ENCODE peak calls at places on chromosomes 6 and 20, in five cellular contexts. One of them, this sample, is unnamed.

GRCh38 chr6:167549187-167549586 is 224.3 kb downstream of the TTLL2 start:
- DNase-seq in colonic mucosa: no peak
- DNase-seq in suprapubic skin: no peak
- DNase-seq in AG04450: no peak
- DNase-seq in heart left ventricle: no peak
- DNase-seq in this sample: no peak

GRCh38 chr6:7262037-7262461 is 51.0 kb downstream of the SSR1 start:
- DNase-seq in colonic mucosa: peak; percentile 68
- DNase-seq in suprapubic skin: no peak
- DNase-seq in AG04450: no peak
- DNase-seq in heart left ventricle: no peak
- DNase-seq in this sample: no peak

GRCh38 chr6:30683137-30683979 is 3.1 kb downstream of the PPP1R18 start:
- DNase-seq in colonic mucosa: no peak
- DNase-seq in suprapubic skin: no peak
- DNase-seq in AG04450: no peak
- DNase-seq in heart left ventricle: peak; percentile 60
- DNase-seq in this sample: no peak

GRCh38 chr20:33666293-33667244 is at the start of gene ACTL10:
- DNase-seq in colonic mucosa: peak; percentile 99
- DNase-seq in suprapubic skin: peak; percentile 98
- DNase-seq in AG04450: peak; percentile 95
- DNase-seq in heart left ventricle: peak; percentile 99
- DNase-seq in this sample: peak; percentile 85

GRCh38 chr6:10416516-10416862 is 1.6 kb upstream of the TFAP2A start:
- DNase-seq in colonic mucosa: no peak
- DNase-seq in suprapubic skin: no peak
- DNase-seq in AG04450: no peak
- DNase-seq in heart left ventricle: no peak
- DNase-seq in this sample: no peak

GRCh38 chr20:47315339-47315662 is 41.2 kb downstream of the ZMYND8 start:
- DNase-seq in colonic mucosa: no peak
- DNase-seq in suprapubic skin: no peak
- DNase-seq in AG04450: no peak
- DNase-seq in heart left ventricle: no peak
- DNase-seq in this sample: no peak

GRCh38 chr6:49321673-49322072 is 141.4 kb downstream of the MMUT start:
- DNase-seq in colonic mucosa: no peak
- DNase-seq in suprapubic skin: no peak
- DNase-seq in AG04450: no peak
- DNase-seq in heart left ventricle: no peak
- DNase-seq in this sample: no peak

GRCh38 chr6:93894521-93894920 is 475.2 kb upstream of the EPHA7 start:
- DNase-seq in colonic mucosa: no peak
- DNase-seq in suprapubic skin: no peak
- DNase-seq in AG04450: no peak
- DNase-seq in heart left ventricle: no peak
- DNase-seq in this sample: no peak

GRCh38 chr6:152981989-152982767 is 663 bp downstream of the FBXO5 start:
- DNase-seq in colonic mucosa: peak; percentile 44
- DNase-seq in suprapubic skin: peak; percentile 72
- DNase-seq in AG04450: no peak
- DNase-seq in heart left ventricle: no peak
- DNase-seq in this sample: no peak

GRCh38 chr6:152984387-152984872 is 1.6 kb upstream of the FBXO5 start:
- DNase-seq in colonic mucosa: no peak
- DNase-seq in suprapubic skin: no peak
- DNase-seq in AG04450: no peak
- DNase-seq in heart left ventricle: no peak
- DNase-seq in this sample: no peak

GRCh38 chr6:152983637-152984386 is 971 bp upstream of the FBXO5 start:
- DNase-seq in colonic mucosa: peak; percentile 89
- DNase-seq in suprapubic skin: peak; percentile 96
- DNase-seq in AG04450: peak; percentile 29
- DNase-seq in heart left ventricle: peak; percentile 96
- DNase-seq in this sample: no peak

GRCh38 chr6:152981219-152981618 is 1.6 kb downstream of the FBXO5 start:
- DNase-seq in colonic mucosa: no peak
- DNase-seq in suprapubic skin: no peak
- DNase-seq in AG04450: no peak
- DNase-seq in heart left ventricle: no peak
- DNase-seq in this sample: no peak

DNA sequence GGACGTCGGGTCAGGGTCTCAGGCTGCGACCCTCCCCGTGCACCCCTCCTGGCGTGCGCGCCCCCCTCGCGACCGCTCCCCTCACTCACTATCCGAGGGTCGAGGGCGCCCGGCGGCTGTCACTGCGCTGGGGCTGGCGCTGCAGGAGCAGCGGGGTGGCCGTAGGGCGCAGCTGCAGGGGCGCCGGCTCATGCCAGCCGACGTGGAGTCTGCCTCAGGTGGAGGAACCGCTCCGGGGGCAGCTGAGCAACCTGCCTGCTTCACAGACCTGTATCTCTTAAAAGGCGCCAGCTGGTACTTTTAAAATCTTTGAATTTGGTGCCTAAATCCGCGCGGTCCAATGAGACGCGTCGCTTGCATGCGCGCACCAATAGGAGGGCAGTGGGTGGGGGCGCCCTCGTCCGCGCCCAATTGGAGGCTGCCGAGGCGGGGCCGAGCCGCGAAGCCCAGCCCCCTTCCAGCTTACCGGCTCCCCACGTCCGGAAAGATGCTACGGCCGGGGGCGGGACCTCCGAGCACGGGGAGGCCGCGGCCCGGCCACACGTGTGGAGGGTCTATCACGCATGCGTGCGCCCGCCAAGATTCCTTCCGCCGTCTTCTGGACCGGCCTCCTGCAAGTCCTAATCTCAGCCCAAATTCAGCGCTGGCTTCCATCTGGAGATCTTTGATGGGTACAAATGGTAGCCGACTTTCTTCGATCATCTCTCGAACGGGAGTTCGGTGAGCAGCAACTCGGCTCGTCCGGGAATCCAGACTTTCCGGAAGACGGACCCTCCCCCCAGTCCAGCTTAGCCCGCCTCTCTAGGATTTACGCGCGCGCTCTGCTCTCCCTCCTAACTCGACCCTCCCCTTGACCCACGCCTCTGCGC is at the start of gene FBXO5:
- DNase-seq in colonic mucosa: peak; percentile 97
- DNase-seq in suprapubic skin: peak; percentile 97
- DNase-seq in AG04450: peak; percentile 94
- DNase-seq in heart left ventricle: peak; percentile 99
- DNase-seq in this sample: peak; percentile 55
- H3K4me3 ChIP-seq in colonic mucosa: peak within 1 kb of the TSS; percentile 97
- H3K4me3 ChIP-seq in suprapubic skin: peak within 1 kb of the TSS; percentile 83
- H3K4me3 ChIP-seq in AG04450: peak within 1 kb of the TSS; percentile 92
- H3K4me3 ChIP-seq in heart left ventricle: peak within 1 kb of the TSS; percentile 69
- H3K4me3 ChIP-seq in this sample: peak within 1 kb of the TSS; percentile 88

GRCh38 chr6:46773201-46773855 is 19.9 kb upstream of the MEP1A start:
- DNase-seq in colonic mucosa: no peak
- DNase-seq in suprapubic skin: no peak
- DNase-seq in AG04450: no peak
- DNase-seq in heart left ventricle: no peak
- DNase-seq in this sample: no peak
- H3K4me3 ChIP-seq in colonic mucosa: no peak overlapping the region
- H3K4me3 ChIP-seq in suprapubic skin: no peak overlapping the region
- H3K4me3 ChIP-seq in AG04450: no peak overlapping the region
- H3K4me3 ChIP-seq in heart left ventricle: no peak overlapping the region
- H3K4me3 ChIP-seq in this sample: no peak overlapping the region

GRCh38 chr6:18215436-18215835 is 48.9 kb downstream of the DEK start:
- DNase-seq in colonic mucosa: no peak
- DNase-seq in suprapubic skin: no peak
- DNase-seq in AG04450: no peak
- DNase-seq in heart left ventricle: no peak
- DNase-seq in this sample: no peak

GRCh38 chr6:18218233-18218632 is 46.1 kb downstream of the DEK start:
- DNase-seq in colonic mucosa: no peak
- DNase-seq in suprapubic skin: no peak
- DNase-seq in AG04450: no peak
- DNase-seq in heart left ventricle: no peak
- DNase-seq in this sample: no peak

GRCh38 chr6:18214003-18214402 is 50.3 kb downstream of the DEK start:
- DNase-seq in colonic mucosa: no peak
- DNase-seq in suprapubic skin: no peak
- DNase-seq in AG04450: no peak
- DNase-seq in heart left ventricle: no peak
- DNase-seq in this sample: no peak

GRCh38 chr6:18213439-18213838 is 50.9 kb downstream of the DEK start:
- DNase-seq in colonic mucosa: no peak
- DNase-seq in suprapubic skin: no peak
- DNase-seq in AG04450: no peak
- DNase-seq in heart left ventricle: no peak
- DNase-seq in this sample: no peak

DNA sequence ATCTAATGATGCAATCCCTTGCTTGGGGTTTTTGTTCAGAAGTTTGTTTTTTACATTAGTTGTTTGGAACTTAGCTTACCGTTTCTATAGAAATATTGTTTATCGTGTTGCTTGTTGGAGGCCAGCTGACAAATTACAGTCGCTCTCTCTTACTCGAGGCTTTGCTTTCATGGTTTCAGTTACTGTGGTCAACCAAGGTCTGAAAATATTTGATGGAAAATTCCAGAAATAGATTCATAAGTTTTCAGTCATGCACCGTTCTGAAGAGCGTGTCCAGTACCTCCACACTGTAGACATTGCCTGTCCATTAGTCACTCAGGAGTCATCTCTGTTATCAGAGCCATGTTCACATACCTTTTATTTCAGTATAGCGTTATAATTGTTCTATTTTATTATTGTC is 47.9 kb downstream of the DEK start:
- DNase-seq in colonic mucosa: no peak
- DNase-seq in suprapubic skin: no peak
- DNase-seq in AG04450: peak; percentile 26
- DNase-seq in heart left ventricle: no peak
- DNase-seq in this sample: no peak
- H3K4me3 ChIP-seq in colonic mucosa: no peak overlapping the region
- H3K4me3 ChIP-seq in suprapubic skin: no peak overlapping the region
- H3K4me3 ChIP-seq in AG04450: no peak overlapping the region
- H3K4me3 ChIP-seq in heart left ventricle: no peak overlapping the region
- H3K4me3 ChIP-seq in this sample: no peak overlapping the region

DNA sequence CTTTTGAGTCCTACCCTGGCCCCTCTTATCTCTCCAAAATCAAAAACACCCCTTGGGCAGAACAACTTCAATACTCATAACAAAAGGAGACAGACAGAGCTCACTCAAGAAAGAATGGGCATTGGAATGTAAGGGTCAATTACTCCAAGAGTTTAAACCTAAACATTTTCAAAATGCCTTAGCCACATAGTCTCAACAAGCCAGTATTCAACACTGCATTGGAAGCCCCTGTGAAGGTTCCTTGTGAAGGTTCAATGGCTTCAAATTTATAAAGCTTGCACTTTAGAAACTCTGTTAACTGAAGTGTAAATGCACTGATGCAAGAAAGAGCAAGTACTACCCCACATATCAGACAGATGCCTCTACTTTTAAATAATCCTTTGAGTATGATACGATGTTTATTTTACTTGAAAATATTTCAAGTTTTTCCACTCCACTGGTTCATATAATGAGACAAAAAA is 139.1 kb upstream of the LAMP5 start:
- DNase-seq in colonic mucosa: no peak
- DNase-seq in suprapubic skin: no peak
- DNase-seq in AG04450: peak; percentile 27
- DNase-seq in heart left ventricle: no peak
- DNase-seq in this sample: no peak
- H3K4me3 ChIP-seq in colonic mucosa: no peak overlapping the region
- H3K4me3 ChIP-seq in suprapubic skin: no peak overlapping the region
- H3K4me3 ChIP-seq in AG04450: no peak overlapping the region
- H3K4me3 ChIP-seq in heart left ventricle: no peak overlapping the region
- H3K4me3 ChIP-seq in this sample: no peak overlapping the region

GRCh38 chr6:2852921-2853322 is 11.3 kb upstream of the SERPINB1 start:
- DNase-seq in colonic mucosa: no peak
- DNase-seq in suprapubic skin: no peak
- DNase-seq in AG04450: no peak
- DNase-seq in heart left ventricle: no peak
- DNase-seq in this sample: no peak

GRCh38 chr6:2852514-2852855 is 10.8 kb upstream of the SERPINB1 start:
- DNase-seq in colonic mucosa: no peak
- DNase-seq in suprapubic skin: no peak
- DNase-seq in AG04450: no peak
- DNase-seq in heart left ventricle: no peak
- DNase-seq in this sample: no peak

GRCh38 chr6:2854394-2854982 is 12.8 kb upstream of the SERPINB1 start:
- DNase-seq in colonic mucosa: no peak
- DNase-seq in suprapubic skin: no peak
- DNase-seq in AG04450: no peak
- DNase-seq in heart left ventricle: peak; percentile 62
- DNase-seq in this sample: no peak

GRCh38 chr6:2855061-2855519 is 13.4 kb upstream of the SERPINB1 start:
- DNase-seq in colonic mucosa: no peak
- DNase-seq in suprapubic skin: no peak
- DNase-seq in AG04450: no peak
- DNase-seq in heart left ventricle: no peak
- DNase-seq in this sample: no peak

DNA sequence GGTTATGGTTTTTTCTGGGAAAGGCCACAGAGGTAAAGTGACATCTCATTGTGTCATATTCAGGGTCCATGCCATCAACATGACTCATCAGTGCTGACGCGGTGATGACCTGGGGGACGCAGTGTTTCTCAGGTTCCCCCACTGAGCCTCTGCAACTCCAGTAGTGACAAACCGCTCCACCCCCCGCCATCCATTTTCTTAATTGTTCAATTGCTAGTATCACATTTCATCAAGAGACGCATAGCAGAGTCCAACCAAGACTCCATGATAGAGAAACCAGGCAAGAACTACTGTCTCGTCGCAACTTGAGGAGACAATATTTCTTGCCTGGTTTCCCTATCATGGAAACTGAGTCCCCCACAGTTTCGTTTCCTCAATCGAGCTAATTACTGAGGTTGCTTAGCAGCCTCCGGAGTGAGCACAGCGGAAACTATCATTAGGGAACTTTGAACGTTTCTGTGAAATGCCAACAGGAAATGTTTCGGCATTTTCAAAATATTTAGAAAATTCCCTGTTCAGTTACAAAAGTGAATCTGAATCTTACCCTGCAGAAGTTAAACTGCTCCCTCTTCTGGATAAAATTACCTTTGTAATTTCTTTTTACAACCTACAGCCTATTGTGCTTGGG is 12.2 kb upstream of the SERPINB1 start:
- DNase-seq in colonic mucosa: no peak
- DNase-seq in suprapubic skin: peak; percentile 83
- DNase-seq in AG04450: no peak
- DNase-seq in heart left ventricle: no peak
- DNase-seq in this sample: no peak
- H3K4me3 ChIP-seq in colonic mucosa: no peak overlapping the region
- H3K4me3 ChIP-seq in suprapubic skin: peak overlapping the region; percentile 39
- H3K4me3 ChIP-seq in AG04450: peak overlapping the region; percentile 57
- H3K4me3 ChIP-seq in heart left ventricle: peak overlapping the region; percentile 37
- H3K4me3 ChIP-seq in this sample: peak overlapping the region; percentile 59